ENCODE peak calls at places on chromosome 17, in eight cellular contexts. One of them, this sample, is unnamed. For H3K4me1, the result is how much of the 10 kb centered on the place peaks cover.

GRCh38 chr17:80501739-80502577 is 25.6 kb upstream of the NPTX1 start:
- DNase-seq in Peyer's patch: no peak
- DNase-seq in thoracic aorta: no peak
- DNase-seq in A673: no peak
- DNase-seq in CD8-positive, alpha-beta T cell: no peak
- DNase-seq in ascending aorta: no peak
- DNase-seq in esophagus squamous epithelium: no peak
- DNase-seq in endothelial cell of umbilical vein: no peak
- DNase-seq in this sample: no peak

GRCh38 chr17:45823598-45823997 is 21.1 kb upstream of the SPPL2C start:
- DNase-seq in thoracic aorta: no peak
- DNase-seq in A673: no peak
- DNase-seq in ascending aorta: no peak
- DNase-seq in esophagus squamous epithelium: no peak
- DNase-seq in endothelial cell of umbilical vein: no peak
- DNase-seq in CD8-positive, alpha-beta T cell: no peak
- DNase-seq in Peyer's patch: no peak
- DNase-seq in this sample: peak

GRCh38 chr17:12768267-12768666 is 21.0 kb upstream of the ARHGAP44 start:
- DNase-seq in thoracic aorta: no peak
- DNase-seq in A673: no peak
- DNase-seq in Peyer's patch: no peak
- DNase-seq in esophagus squamous epithelium: no peak
- DNase-seq in ascending aorta: no peak
- DNase-seq in CD8-positive, alpha-beta T cell: no peak
- DNase-seq in endothelial cell of umbilical vein: no peak
- DNase-seq in this sample: no peak

GRCh38 chr17:67648032-67648761 is 69.5 kb upstream of the NOL11 start:
- DNase-seq in A673: no peak
- DNase-seq in thoracic aorta: no peak
- DNase-seq in esophagus squamous epithelium: no peak
- DNase-seq in endothelial cell of umbilical vein: no peak
- DNase-seq in Peyer's patch: no peak
- DNase-seq in ascending aorta: no peak
- DNase-seq in CD8-positive, alpha-beta T cell: no peak
- DNase-seq in this sample: no peak

GRCh38 chr17:74799097-74799496 is 23.0 kb upstream of the NAT9 start:
- DNase-seq in thoracic aorta: no peak
- DNase-seq in esophagus squamous epithelium: no peak
- DNase-seq in Peyer's patch: no peak
- DNase-seq in A673: no peak
- DNase-seq in ascending aorta: no peak
- DNase-seq in endothelial cell of umbilical vein: no peak
- DNase-seq in CD8-positive, alpha-beta T cell: no peak
- DNase-seq in this sample: no peak

GRCh38 chr17:78764871-78765270 is 17.2 kb downstream of the CYTH1 start:
- DNase-seq in Peyer's patch: no peak
- DNase-seq in CD8-positive, alpha-beta T cell: no peak
- DNase-seq in esophagus squamous epithelium: no peak
- DNase-seq in endothelial cell of umbilical vein: no peak
- DNase-seq in thoracic aorta: no peak
- DNase-seq in ascending aorta: no peak
- DNase-seq in A673: no peak
- DNase-seq in this sample: no peak

GRCh38 chr17:74362811-74363498 is 1.3 kb upstream of the BTBD17 start:
- DNase-seq in ascending aorta: no peak
- DNase-seq in A673: no peak
- DNase-seq in thoracic aorta: no peak
- DNase-seq in CD8-positive, alpha-beta T cell: no peak
- DNase-seq in endothelial cell of umbilical vein: no peak
- DNase-seq in esophagus squamous epithelium: no peak
- DNase-seq in Peyer's patch: no peak
- DNase-seq in this sample: no peak

GRCh38 chr17:65522751-65523404 is 38.6 kb downstream of the AXIN2 start:
- DNase-seq in ascending aorta: peak
- DNase-seq in esophagus squamous epithelium: no peak
- DNase-seq in thoracic aorta: no peak
- DNase-seq in A673: no peak
- DNase-seq in Peyer's patch: no peak
- DNase-seq in CD8-positive, alpha-beta T cell: no peak
- DNase-seq in endothelial cell of umbilical vein: no peak
- DNase-seq in this sample: no peak

GRCh38 chr17:74241434-74241833 is 28.1 kb downstream of the TTYH2 start:
- DNase-seq in A673: no peak
- DNase-seq in CD8-positive, alpha-beta T cell: no peak
- DNase-seq in thoracic aorta: no peak
- DNase-seq in Peyer's patch: no peak
- DNase-seq in esophagus squamous epithelium: no peak
- DNase-seq in endothelial cell of umbilical vein: no peak
- DNase-seq in ascending aorta: peak
- DNase-seq in this sample: no peak

GRCh38 chr17:309361-309888 is 43.2 kb downstream of the RPH3AL start:
- DNase-seq in ascending aorta: no peak
- DNase-seq in Peyer's patch: no peak
- DNase-seq in endothelial cell of umbilical vein: peak
- DNase-seq in A673: peak
- DNase-seq in esophagus squamous epithelium: no peak
- DNase-seq in thoracic aorta: no peak
- DNase-seq in CD8-positive, alpha-beta T cell: no peak
- DNase-seq in this sample: no peak

GRCh38 chr17:8056232-8056975 is 17.5 kb downstream of the ALOX15B start:
- DNase-seq in CD8-positive, alpha-beta T cell: no peak
- DNase-seq in ascending aorta: peak
- DNase-seq in esophagus squamous epithelium: no peak
- DNase-seq in endothelial cell of umbilical vein: peak
- DNase-seq in Peyer's patch: peak
- DNase-seq in A673: no peak
- DNase-seq in thoracic aorta: no peak
- DNase-seq in this sample: no peak

GRCh38 chr17:74271281-74271680 is 2.8 kb upstream of the DNAI2 start:
- DNase-seq in thoracic aorta: no peak
- DNase-seq in CD8-positive, alpha-beta T cell: no peak
- DNase-seq in esophagus squamous epithelium: no peak
- DNase-seq in Peyer's patch: no peak
- DNase-seq in ascending aorta: no peak
- DNase-seq in endothelial cell of umbilical vein: no peak
- DNase-seq in A673: no peak
- DNase-seq in this sample: no peak

GRCh38 chr17:48427598-48427997 is 2.4 kb downstream of the SKAP1 start:
- DNase-seq in thoracic aorta: no peak
- DNase-seq in ascending aorta: no peak
- DNase-seq in Peyer's patch: no peak
- DNase-seq in A673: peak
- DNase-seq in endothelial cell of umbilical vein: no peak
- DNase-seq in esophagus squamous epithelium: no peak
- DNase-seq in CD8-positive, alpha-beta T cell: peak
- DNase-seq in this sample: peak

GRCh38 chr17:700504-701094 is 14.0 kb downstream of the VPS53 start:
- DNase-seq in thoracic aorta: no peak
- DNase-seq in ascending aorta: no peak
- DNase-seq in CD8-positive, alpha-beta T cell: no peak
- DNase-seq in esophagus squamous epithelium: no peak
- DNase-seq in A673: peak
- DNase-seq in endothelial cell of umbilical vein: peak
- DNase-seq in Peyer's patch: no peak
- DNase-seq in this sample: no peak

GRCh38 chr17:78409191-78409621 is 30.8 kb downstream of the PGS1 start:
- DNase-seq in ascending aorta: no peak
- DNase-seq in A673: no peak
- DNase-seq in Peyer's patch: peak
- DNase-seq in esophagus squamous epithelium: no peak
- DNase-seq in endothelial cell of umbilical vein: no peak
- DNase-seq in CD8-positive, alpha-beta T cell: no peak
- DNase-seq in thoracic aorta: no peak
- DNase-seq in this sample: no peak

GRCh38 chr17:37742762-37743611 is 1.9 kb downstream of the HNF1B start:
- DNase-seq in endothelial cell of umbilical vein: no peak
- DNase-seq in esophagus squamous epithelium: no peak
- DNase-seq in thoracic aorta: no peak
- DNase-seq in CD8-positive, alpha-beta T cell: no peak
- DNase-seq in Peyer's patch: peak
- DNase-seq in ascending aorta: no peak
- DNase-seq in A673: no peak
- DNase-seq in this sample: no peak

GRCh38 chr17:62179525-62180161 is 114.6 kb upstream of the MED13 start:
- DNase-seq in thoracic aorta: no peak
- DNase-seq in CD8-positive, alpha-beta T cell: no peak
- DNase-seq in Peyer's patch: no peak
- DNase-seq in esophagus squamous epithelium: no peak
- DNase-seq in A673: peak
- DNase-seq in endothelial cell of umbilical vein: peak
- DNase-seq in ascending aorta: no peak
- DNase-seq in this sample: no peak

GRCh38 chr17:78883533-78884131 is 19.4 kb downstream of the CEP295NL start:
- DNase-seq in endothelial cell of umbilical vein: peak
- DNase-seq in ascending aorta: peak
- DNase-seq in thoracic aorta: peak
- DNase-seq in esophagus squamous epithelium: no peak
- DNase-seq in A673: peak
- DNase-seq in Peyer's patch: no peak
- DNase-seq in CD8-positive, alpha-beta T cell: no peak
- DNase-seq in this sample: no peak

DNA sequence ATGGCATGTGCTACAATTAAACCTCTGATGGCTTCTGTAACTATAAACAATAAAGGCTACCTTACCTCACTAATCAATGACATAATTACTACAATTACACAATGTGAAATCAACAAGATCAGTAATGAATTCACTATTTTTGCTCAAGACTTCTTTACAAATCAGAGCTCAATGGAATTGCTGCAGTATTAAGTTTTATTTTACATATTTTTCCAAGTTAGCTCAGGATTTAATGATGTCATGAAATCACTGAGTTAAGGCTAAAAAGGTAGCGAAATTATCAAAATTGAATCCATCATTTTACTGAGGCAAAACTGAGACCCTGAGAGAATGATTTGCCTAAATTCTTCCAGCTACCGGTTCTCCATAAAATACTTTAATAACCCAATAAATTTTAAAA is 21.8 kb downstream of the ABCA5 start:
- DNase-seq in Peyer's patch: no peak
- DNase-seq in CD8-positive, alpha-beta T cell: no peak
- DNase-seq in thoracic aorta: no peak
- DNase-seq in A673: no peak
- DNase-seq in endothelial cell of umbilical vein: no peak
- DNase-seq in ascending aorta: no peak
- DNase-seq in esophagus squamous epithelium: no peak
- DNase-seq in this sample: no peak
- H3K4me1 ChIP-seq in Peyer's patch: under half
- H3K4me1 ChIP-seq in CD8-positive, alpha-beta T cell: under half
- H3K4me1 ChIP-seq in thoracic aorta: under half
- H3K4me1 ChIP-seq in A673: under half
- H3K4me1 ChIP-seq in endothelial cell of umbilical vein: under half
- H3K4me1 ChIP-seq in ascending aorta: under half
- H3K4me1 ChIP-seq in esophagus squamous epithelium: under half
- H3K4me1 ChIP-seq in this sample: under half

GRCh38 chr17:73232587-73233373 is 28.9 kb downstream of the CPSF4L start:
- DNase-seq in thoracic aorta: no peak
- DNase-seq in A673: peak
- DNase-seq in Peyer's patch: peak
- DNase-seq in esophagus squamous epithelium: no peak
- DNase-seq in ascending aorta: peak
- DNase-seq in CD8-positive, alpha-beta T cell: no peak
- DNase-seq in endothelial cell of umbilical vein: peak
- DNase-seq in this sample: no peak

GRCh38 chr17:73231841-73232586 is 29.7 kb downstream of the CPSF4L start:
- DNase-seq in ascending aorta: peak
- DNase-seq in A673: peak
- DNase-seq in esophagus squamous epithelium: peak
- DNase-seq in thoracic aorta: peak
- DNase-seq in Peyer's patch: peak
- DNase-seq in endothelial cell of umbilical vein: peak
- DNase-seq in CD8-positive, alpha-beta T cell: peak
- DNase-seq in this sample: peak

GRCh38 chr17:73230088-73230487 is 31.6 kb downstream of the CPSF4L start:
- DNase-seq in Peyer's patch: no peak
- DNase-seq in endothelial cell of umbilical vein: no peak
- DNase-seq in CD8-positive, alpha-beta T cell: no peak
- DNase-seq in ascending aorta: no peak
- DNase-seq in A673: no peak
- DNase-seq in thoracic aorta: no peak
- DNase-seq in esophagus squamous epithelium: no peak
- DNase-seq in this sample: no peak

GRCh38 chr17:73228748-73229236 is 32.9 kb downstream of the CPSF4L start:
- DNase-seq in endothelial cell of umbilical vein: peak
- DNase-seq in Peyer's patch: peak
- DNase-seq in esophagus squamous epithelium: no peak
- DNase-seq in A673: peak
- DNase-seq in thoracic aorta: peak
- DNase-seq in ascending aorta: peak
- DNase-seq in CD8-positive, alpha-beta T cell: no peak
- DNase-seq in this sample: no peak

GRCh38 chr17:73231363-73231762 is 30.3 kb downstream of the CPSF4L start:
- DNase-seq in A673: peak
- DNase-seq in esophagus squamous epithelium: no peak
- DNase-seq in thoracic aorta: no peak
- DNase-seq in endothelial cell of umbilical vein: peak
- DNase-seq in CD8-positive, alpha-beta T cell: no peak
- DNase-seq in Peyer's patch: no peak
- DNase-seq in ascending aorta: no peak
- DNase-seq in this sample: no peak
- H3K27ac ChIP-seq in A673: peak
- H3K27ac ChIP-seq in esophagus squamous epithelium: peak
- H3K27ac ChIP-seq in thoracic aorta: peak
- H3K27ac ChIP-seq in endothelial cell of umbilical vein: peak
- H3K27ac ChIP-seq in CD8-positive, alpha-beta T cell: peak
- H3K27ac ChIP-seq in Peyer's patch: peak
- H3K27ac ChIP-seq in ascending aorta: peak
- H3K27ac ChIP-seq in this sample: peak

DNA sequence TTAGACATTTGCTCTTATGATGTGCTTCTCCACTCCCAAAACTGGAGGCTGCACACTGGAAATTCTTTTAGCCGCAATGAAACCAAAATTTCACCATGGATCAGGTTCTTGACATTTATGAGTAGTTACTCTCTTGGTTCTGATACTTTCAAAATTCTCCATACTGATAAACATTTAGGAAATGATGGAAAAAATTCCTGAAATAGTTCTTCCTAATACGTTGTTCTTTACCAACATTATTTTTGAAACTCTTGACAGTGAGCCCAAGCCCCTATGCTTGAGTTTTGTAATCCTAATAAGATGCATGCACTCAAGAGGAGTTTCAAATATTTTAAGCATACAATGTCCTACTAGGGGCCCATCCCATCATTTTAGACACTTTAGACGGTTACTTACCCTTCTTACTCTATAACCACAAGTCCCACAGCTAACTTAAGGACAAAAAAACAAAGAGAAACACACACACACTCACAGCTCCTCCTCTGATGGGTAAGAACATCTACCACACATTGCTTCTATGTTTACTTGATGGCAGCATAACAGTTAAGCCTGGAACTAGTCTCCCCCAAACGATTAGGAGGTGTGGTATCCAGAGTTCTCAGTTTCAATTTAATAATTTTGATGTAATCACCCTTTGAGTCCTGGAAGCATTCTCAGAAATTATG is 3.7 kb downstream of the VEZF1 start:
- DNase-seq in endothelial cell of umbilical vein: no peak
- DNase-seq in esophagus squamous epithelium: no peak
- DNase-seq in Peyer's patch: no peak
- DNase-seq in CD8-positive, alpha-beta T cell: no peak
- DNase-seq in A673: no peak
- DNase-seq in ascending aorta: no peak
- DNase-seq in thoracic aorta: no peak
- DNase-seq in this sample: no peak
- H3K4me3 ChIP-seq in endothelial cell of umbilical vein: no peak
- H3K4me3 ChIP-seq in esophagus squamous epithelium: no peak
- H3K4me3 ChIP-seq in Peyer's patch: no peak
- H3K4me3 ChIP-seq in CD8-positive, alpha-beta T cell: no peak
- H3K4me3 ChIP-seq in A673: no peak
- H3K4me3 ChIP-seq in ascending aorta: no peak
- H3K4me3 ChIP-seq in thoracic aorta: peak
- H3K4me3 ChIP-seq in this sample: no peak

GRCh38 chr17:44106801-44107200 is 16.6 kb downstream of the HDAC5 start:
- DNase-seq in A673: no peak
- DNase-seq in esophagus squamous epithelium: no peak
- DNase-seq in ascending aorta: no peak
- DNase-seq in endothelial cell of umbilical vein: no peak
- DNase-seq in thoracic aorta: no peak
- DNase-seq in CD8-positive, alpha-beta T cell: no peak
- DNase-seq in Peyer's patch: no peak
- DNase-seq in this sample: no peak
- H3K4me1 ChIP-seq in A673: under half
- H3K4me1 ChIP-seq in esophagus squamous epithelium: under half
- H3K4me1 ChIP-seq in ascending aorta: half or more
- H3K4me1 ChIP-seq in endothelial cell of umbilical vein: under half
- H3K4me1 ChIP-seq in thoracic aorta: under half
- H3K4me1 ChIP-seq in CD8-positive, alpha-beta T cell: under half
- H3K4me1 ChIP-seq in Peyer's patch: under half
- H3K4me1 ChIP-seq in this sample: under half